ENCODE peak calls at places on chromosome 1, in seven cellular contexts. One of them, this sample, is unnamed.
A peak's percentile ranks its signal among the peaks of the same experiment; 100 is the strongest.

GRCh38 chr1:94597701-94598100 is 56.1 kb upstream of the F3 start:
- DNase-seq in HCT116: no peak
- DNase-seq in SK-N-SH: no peak
- DNase-seq in K562: no peak
- DNase-seq in HepG2: no peak
- DNase-seq in H1: no peak
- DNase-seq in GM12878: no peak
- DNase-seq in this sample: no peak

GRCh38 chr1:210709694-210710093 is 381.0 kb downstream of the HHAT start:
- DNase-seq in HepG2: no peak
- DNase-seq in HCT116: no peak
- DNase-seq in H1: no peak
- DNase-seq in GM12878: no peak
- DNase-seq in SK-N-SH: no peak
- DNase-seq in K562: no peak
- DNase-seq in this sample: no peak

GRCh38 chr1:233723387-233723786 is 109.5 kb downstream of the KCNK1 start:
- DNase-seq in HepG2: no peak
- DNase-seq in K562: no peak
- DNase-seq in SK-N-SH: no peak
- DNase-seq in HCT116: no peak
- DNase-seq in H1: no peak
- DNase-seq in GM12878: no peak
- DNase-seq in this sample: no peak

GRCh38 chr1:218499911-218500310 is 154.8 kb downstream of the TGFB2 start:
- DNase-seq in H1: no peak
- DNase-seq in HCT116: no peak
- DNase-seq in HepG2: no peak
- DNase-seq in K562: no peak
- DNase-seq in SK-N-SH: no peak
- DNase-seq in GM12878: no peak
- DNase-seq in this sample: no peak

GRCh38 chr1:77825356-77825709 is 45.9 kb downstream of the MIGA1 start:
- DNase-seq in H1: no peak
- DNase-seq in SK-N-SH: no peak
- DNase-seq in HepG2: peak; percentile 44
- DNase-seq in HCT116: peak; percentile 38
- DNase-seq in GM12878: peak; percentile 1
- DNase-seq in K562: no peak
- DNase-seq in this sample: peak; percentile 67

GRCh38 chr1:58809327-58810040 is 25.6 kb upstream of the JUN start:
- DNase-seq in HCT116: no peak
- DNase-seq in H1: no peak
- DNase-seq in K562: no peak
- DNase-seq in SK-N-SH: no peak
- DNase-seq in HepG2: peak; percentile 65
- DNase-seq in GM12878: no peak
- DNase-seq in this sample: peak; percentile 96

GRCh38 chr1:224182057-224182865 is 779 bp upstream of the DEGS1 start:
- DNase-seq in K562: no peak
- DNase-seq in GM12878: peak; percentile 91
- DNase-seq in SK-N-SH: no peak
- DNase-seq in HCT116: no peak
- DNase-seq in H1: no peak
- DNase-seq in HepG2: no peak
- DNase-seq in this sample: peak; percentile 44

GRCh38 chr1:110011527-110012041 is 22.8 kb upstream of the STRIP1 start:
- DNase-seq in K562: peak; percentile 62
- DNase-seq in H1: no peak
- DNase-seq in HCT116: peak; percentile 39
- DNase-seq in GM12878: peak; percentile 84
- DNase-seq in SK-N-SH: peak; percentile 47
- DNase-seq in HepG2: peak; percentile 36
- DNase-seq in this sample: peak; percentile 34

GRCh38 chr1:93591833-93592635 is 89.6 kb downstream of the BCAR3 start:
- DNase-seq in H1: no peak
- DNase-seq in HCT116: no peak
- DNase-seq in HepG2: peak; percentile 90
- DNase-seq in SK-N-SH: peak; percentile 85
- DNase-seq in GM12878: peak; percentile 46
- DNase-seq in K562: peak; percentile 57
- DNase-seq in this sample: no peak

GRCh38 chr1:31152181-31152768 is 86.8 kb upstream of the PUM1 start:
- DNase-seq in H1: no peak
- DNase-seq in GM12878: no peak
- DNase-seq in HCT116: no peak
- DNase-seq in SK-N-SH: no peak
- DNase-seq in K562: peak; percentile 32
- DNase-seq in HepG2: peak; percentile 39
- DNase-seq in this sample: peak; percentile 66

GRCh38 chr1:21217812-21218596 is 41.3 kb upstream of the EIF4G3 start:
- DNase-seq in K562: peak; percentile 71
- DNase-seq in HepG2: peak; percentile 16
- DNase-seq in H1: no peak
- DNase-seq in GM12878: no peak
- DNase-seq in HCT116: no peak
- DNase-seq in SK-N-SH: peak; percentile 77
- DNase-seq in this sample: no peak

GRCh38 chr1:72438270-72438669 is 155.9 kb upstream of the NEGR1 start:
- DNase-seq in H1: no peak
- DNase-seq in GM12878: no peak
- DNase-seq in SK-N-SH: no peak
- DNase-seq in HCT116: no peak
- DNase-seq in K562: no peak
- DNase-seq in HepG2: no peak
- DNase-seq in this sample: no peak

GRCh38 chr1:156821801-156822200 is 5.2 kb upstream of the SH2D2A start:
- DNase-seq in HCT116: no peak
- DNase-seq in SK-N-SH: no peak
- DNase-seq in HepG2: no peak
- DNase-seq in H1: no peak
- DNase-seq in GM12878: no peak
- DNase-seq in K562: no peak
- DNase-seq in this sample: no peak

GRCh38 chr1:228511014-228511413 is 23.8 kb downstream of the RNF187 start:
- DNase-seq in SK-N-SH: no peak
- DNase-seq in HepG2: no peak
- DNase-seq in HCT116: no peak
- DNase-seq in K562: no peak
- DNase-seq in H1: no peak
- DNase-seq in GM12878: no peak
- DNase-seq in this sample: no peak
- TF ChIP-seq JUND in SK-N-SH: no peak
- TF ChIP-seq JUND in HepG2: no peak
- TF ChIP-seq JUND in HCT116: no peak
- TF ChIP-seq JUND in K562: no peak
- TF ChIP-seq JUND in H1: no peak
- TF ChIP-seq JUND in GM12878: no peak
- TF ChIP-seq JUND in this sample: no peak

DNA sequence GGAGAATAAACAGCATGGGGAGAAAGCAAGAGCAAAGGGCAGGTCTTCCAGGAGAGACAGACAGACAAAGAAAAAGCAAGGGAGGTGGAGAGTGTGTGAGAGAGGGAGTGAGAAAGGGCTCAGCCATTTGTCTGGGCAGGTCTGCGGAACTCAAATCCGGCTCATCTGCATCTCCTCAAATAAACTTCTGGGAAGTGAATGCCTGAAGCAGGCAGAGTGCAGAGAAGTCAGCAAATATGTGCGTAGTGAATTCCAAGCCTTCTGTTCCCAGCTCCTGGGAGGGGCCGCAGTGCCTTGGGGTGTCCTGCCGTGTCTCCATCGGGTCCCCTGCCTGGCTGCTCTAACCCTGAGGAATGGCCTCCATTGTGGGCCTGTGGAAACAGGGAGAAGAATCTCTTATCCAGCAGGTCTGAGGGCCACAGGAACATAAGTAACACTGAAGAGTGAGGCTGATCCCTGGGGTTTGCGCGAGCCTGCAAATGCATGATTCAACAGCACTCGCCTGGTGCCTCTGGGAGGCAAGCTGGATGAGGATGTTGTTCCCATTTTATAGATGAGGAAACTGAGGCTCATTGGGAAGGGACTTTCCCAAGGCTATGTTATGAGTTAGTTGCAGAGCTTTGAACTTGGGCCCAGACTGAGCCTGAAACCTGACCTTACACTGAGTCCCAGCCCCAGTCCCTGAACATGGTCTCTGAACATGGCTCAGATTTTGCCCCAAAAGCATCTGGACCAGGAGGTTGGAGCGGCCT is 27.5 kb upstream of the POU3F1 start:
- DNase-seq in GM12878: no peak
- DNase-seq in SK-N-SH: no peak
- DNase-seq in HCT116: no peak
- DNase-seq in K562: no peak
- DNase-seq in HepG2: no peak
- DNase-seq in H1: no peak
- DNase-seq in this sample: peak; percentile 23
- TF ChIP-seq JUND in GM12878: no peak
- TF ChIP-seq JUND in SK-N-SH: no peak
- TF ChIP-seq JUND in HCT116: no peak
- TF ChIP-seq JUND in K562: no peak
- TF ChIP-seq JUND in HepG2: no peak
- TF ChIP-seq JUND in H1: no peak
- TF ChIP-seq JUND in this sample: no peak

DNA sequence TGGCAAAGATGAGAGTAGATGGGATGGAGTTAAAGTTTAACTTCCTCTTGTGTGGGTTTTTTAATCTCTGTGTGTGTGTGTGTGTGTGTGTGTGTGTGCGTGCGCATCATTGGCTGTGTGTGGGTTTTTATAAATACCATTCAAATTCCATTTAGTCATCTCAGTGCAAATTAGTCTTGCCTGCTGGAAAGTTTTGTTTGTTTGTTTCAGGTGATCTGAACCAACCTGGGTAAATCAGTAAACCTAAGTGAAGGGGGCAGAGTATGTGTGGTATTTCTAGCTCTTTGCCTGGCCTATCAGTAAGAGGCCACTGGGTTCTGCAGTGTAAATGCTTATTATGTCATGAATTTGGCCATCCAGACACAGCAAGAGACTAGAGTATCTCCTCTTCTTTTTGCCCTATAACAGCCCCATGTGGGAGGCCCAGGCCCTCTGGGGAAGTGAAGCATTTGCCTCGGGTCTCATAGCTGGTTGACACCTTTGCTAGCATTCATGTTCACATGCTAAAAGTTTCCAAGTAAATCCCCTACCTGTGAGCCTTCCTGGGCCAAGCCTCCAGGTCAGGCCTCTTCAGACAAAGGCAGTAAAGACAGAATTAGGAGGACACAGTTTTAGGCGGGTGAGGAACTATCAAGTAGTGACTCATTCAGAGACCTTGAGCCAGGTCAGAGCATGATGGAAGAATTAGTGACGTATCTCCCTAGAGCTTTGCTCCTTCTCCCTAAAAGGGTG is 14.7 kb downstream of the INTS3 start:
- DNase-seq in HepG2: peak; percentile 87
- DNase-seq in H1: no peak
- DNase-seq in HCT116: no peak
- DNase-seq in K562: no peak
- DNase-seq in GM12878: peak; percentile 80
- DNase-seq in SK-N-SH: no peak
- DNase-seq in this sample: no peak
- TF ChIP-seq JUND in HepG2: no peak
- TF ChIP-seq JUND in H1: no peak
- TF ChIP-seq JUND in HCT116: no peak
- TF ChIP-seq JUND in K562: no peak
- TF ChIP-seq JUND in GM12878: peak; percentile 69
- TF ChIP-seq JUND in SK-N-SH: no peak
- TF ChIP-seq JUND in this sample: no peak

DNA sequence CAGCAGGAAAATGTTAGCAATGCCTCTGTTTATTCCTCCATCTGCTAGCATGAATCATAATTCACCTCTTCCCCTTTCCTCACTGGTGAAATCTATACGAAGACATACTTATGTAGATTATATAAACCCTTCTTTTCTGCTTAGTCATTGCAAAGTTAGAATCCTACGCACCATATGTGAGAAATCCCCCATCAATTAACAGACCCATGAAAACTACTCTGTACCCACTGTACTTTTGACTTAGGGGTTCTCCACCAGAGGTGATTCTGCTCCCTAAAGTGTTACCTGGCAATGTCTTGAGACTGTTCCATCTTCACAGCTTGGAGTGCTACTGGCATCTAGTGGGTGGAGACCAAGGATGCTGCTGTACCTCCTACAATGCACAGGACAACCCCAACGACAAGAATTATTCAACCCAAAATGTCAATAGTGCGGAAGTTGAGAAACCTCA is 49.6 kb upstream of the KCTD3 start:
- DNase-seq in HepG2: no peak
- DNase-seq in SK-N-SH: no peak
- DNase-seq in GM12878: no peak
- DNase-seq in K562: no peak
- DNase-seq in H1: no peak
- DNase-seq in HCT116: peak; percentile 13
- DNase-seq in this sample: no peak
- TF ChIP-seq JUND in HepG2: no peak
- TF ChIP-seq JUND in SK-N-SH: peak; percentile 4
- TF ChIP-seq JUND in GM12878: no peak
- TF ChIP-seq JUND in K562: no peak
- TF ChIP-seq JUND in H1: no peak
- TF ChIP-seq JUND in HCT116: no peak
- TF ChIP-seq JUND in this sample: no peak